ENCODE peak calls at places on chromosomes 13 and 19, in seven cellular contexts. O is transverse colon, D is Peyer's patch, Y is suprapubic skin, S is HepG2, M is ovary, Q is breast epithelium. E is an unnamed sample.

GRCh38 chr19:34556500-34556899 is 74.9 kb downstream of the WTIP start:
- DNase-seq in O (peak; percentile 18), D (no peak), Y (no peak), S (peak; percentile 13), M (peak; percentile 34), Q (no peak), E (no peak)

GRCh38 chr13:98411617-98412310 is 165.1 kb downstream of the STK24 start:
- DNase-seq in O (peak; percentile 20), D (no peak), Y (no peak), S (no peak), M (no peak), Q (no peak), E (peak; percentile 86)

GRCh38 chr19:3479819-3480215 is 508 bp downstream of the SMIM24 start:
- DNase-seq in O (no peak), D (peak; percentile 75), Y (no peak), S (no peak), M (no peak), Q (no peak), E (no peak)

GRCh38 chr13:66553391-66553790 is 676.7 kb downstream of the PCDH9 start:
- DNase-seq in O (no peak), D (no peak), Y (no peak), S (no peak), M (no peak), Q (no peak), E (no peak)

GRCh38 chr13:32587774-32588165 is 1.5 kb downstream of the PDS5B start:
- DNase-seq in O (no peak), D (no peak), Y (no peak), S (peak; percentile 9), M (no peak), Q (no peak), E (no peak)

GRCh38 chr19:16463341-16463990 is 8.3 kb downstream of the EPS15L1 start:
- DNase-seq in O (no peak), D (no peak), Y (no peak), S (no peak), M (no peak), Q (no peak), E (no peak)

GRCh38 chr19:36215276-36216171 is 618 bp downstream of the ZNF146 start:
- DNase-seq in O (peak; percentile 9), D (no peak), Y (peak; percentile 49), S (no peak), M (no peak), Q (no peak), E (no peak)

GRCh38 chr13:30355405-30355741 is 48.0 kb upstream of the KATNAL1 start:
- DNase-seq in O (no peak), D (no peak), Y (no peak), S (peak; percentile 49), M (no peak), Q (no peak), E (peak; percentile 75)

GRCh38 chr19:40088299-40089047 is 2.3 kb downstream of the ZNF780A start:
- DNase-seq in O (no peak), D (no peak), Y (no peak), S (no peak), M (no peak), Q (no peak), E (no peak)

GRCh38 chr19:40084948-40085347 is 5.8 kb downstream of the ZNF780A start:
- DNase-seq in O (no peak), D (no peak), Y (no peak), S (peak; percentile 90), M (no peak), Q (no peak), E (no peak)

GRCh38 chr19:40091205-40092129 is 724 bp upstream of the ZNF780A start:
- DNase-seq in O (no peak), D (no peak), Y (no peak), S (no peak), M (no peak), Q (no peak), E (no peak)

GRCh38 chr19:40089462-40089861 is 1.3 kb downstream of the ZNF780A start:
- DNase-seq in O (no peak), D (no peak), Y (no peak), S (no peak), M (no peak), Q (no peak), E (no peak)

GRCh38 chr19:40090256-40091204 is at the start of gene ZNF780A:
- DNase-seq in O (peak; percentile 83), D (peak; percentile 84), Y (peak; percentile 88), S (peak; percentile 82), M (peak; percentile 62), Q (peak; percentile 57), E (peak; percentile 94)
- TF ChIP-seq POLR2A in O (peak; percentile 63), D (peak; percentile 40), Y (no peak), S (peak; percentile 54), M (no peak), Q (no peak), E (no peak)

GRCh38 chr19:1509589-1510441 is 3.0 kb downstream of the ADAMTSL5 start:
- DNase-seq in O (no peak), D (no peak), Y (no peak), S (no peak), M (no peak), Q (no peak), E (no peak)

GRCh38 chr19:1510442-1510806 is 2.4 kb downstream of the ADAMTSL5 start:
- DNase-seq in O (no peak), D (no peak), Y (no peak), S (no peak), M (no peak), Q (no peak), E (no peak)

GRCh38 chr19:1507192-1507660 is 5.6 kb downstream of the ADAMTSL5 start:
- DNase-seq in O (no peak), D (no peak), Y (no peak), S (no peak), M (peak; percentile 41), Q (no peak), E (no peak)

GRCh38 chr19:1507763-1508506 is 4.9 kb downstream of the ADAMTSL5 start:
- DNase-seq in O (peak; percentile 93), D (peak; percentile 94), Y (peak; percentile 97), S (peak; percentile 54), M (peak; percentile 96), Q (peak; percentile 93), E (peak; percentile 92)

GRCh38 chr19:1508507-1508856 is 4.3 kb downstream of the ADAMTSL5 start:
- DNase-seq in O (no peak), D (no peak), Y (no peak), S (no peak), M (no peak), Q (no peak), E (no peak)
- H3K4me3 ChIP-seq in O (no peak overlapping the region), D (peak overlapping the region; percentile 38), Y (peak overlapping the region; percentile 34), S (no peak overlapping the region), M (peak overlapping the region; percentile 38), Q (no peak overlapping the region), E (no peak overlapping the region)

GRCh38 chr13:50589139-50589538 is 254.4 kb downstream of the DLEU7 start:
- DNase-seq in O (no peak), D (no peak), Y (no peak), S (no peak), M (no peak), Q (no peak), E (no peak)
- TF ChIP-seq CTCF in O (no peak), D (no peak), Y (no peak), S (no peak), M (no peak), Q (no peak), E (no peak)

DNA sequence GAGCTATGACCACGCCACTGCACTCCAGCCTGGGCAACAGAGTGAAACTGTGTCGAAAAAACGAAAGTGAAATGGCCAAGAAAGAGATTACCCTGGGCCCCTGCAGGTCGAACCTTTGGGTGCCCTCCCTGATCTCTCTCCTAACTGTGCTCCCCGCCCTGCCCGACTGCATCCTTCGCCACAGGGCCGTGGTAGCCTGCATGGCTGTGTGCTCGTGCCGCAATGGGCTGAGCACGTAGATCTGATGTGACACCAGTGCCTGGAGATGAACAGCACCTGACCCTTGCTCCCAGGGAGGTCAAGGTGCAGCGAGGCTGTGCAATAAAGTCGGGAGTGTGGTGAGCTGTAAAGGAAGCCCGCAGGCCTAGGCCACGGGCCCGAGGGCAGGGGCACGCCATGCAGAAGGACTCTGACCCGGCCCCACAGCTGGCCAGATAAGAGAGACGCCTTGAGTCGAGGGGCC is 60.2 kb downstream of the PEX11G start:
- DNase-seq in O (peak; percentile 53), D (peak; percentile 90), Y (no peak), S (no peak), M (no peak), Q (no peak), E (no peak)
- TF ChIP-seq POLR2A in O (no peak), D (no peak), Y (no peak), S (no peak), M (no peak), Q (no peak), E (no peak)

DNA sequence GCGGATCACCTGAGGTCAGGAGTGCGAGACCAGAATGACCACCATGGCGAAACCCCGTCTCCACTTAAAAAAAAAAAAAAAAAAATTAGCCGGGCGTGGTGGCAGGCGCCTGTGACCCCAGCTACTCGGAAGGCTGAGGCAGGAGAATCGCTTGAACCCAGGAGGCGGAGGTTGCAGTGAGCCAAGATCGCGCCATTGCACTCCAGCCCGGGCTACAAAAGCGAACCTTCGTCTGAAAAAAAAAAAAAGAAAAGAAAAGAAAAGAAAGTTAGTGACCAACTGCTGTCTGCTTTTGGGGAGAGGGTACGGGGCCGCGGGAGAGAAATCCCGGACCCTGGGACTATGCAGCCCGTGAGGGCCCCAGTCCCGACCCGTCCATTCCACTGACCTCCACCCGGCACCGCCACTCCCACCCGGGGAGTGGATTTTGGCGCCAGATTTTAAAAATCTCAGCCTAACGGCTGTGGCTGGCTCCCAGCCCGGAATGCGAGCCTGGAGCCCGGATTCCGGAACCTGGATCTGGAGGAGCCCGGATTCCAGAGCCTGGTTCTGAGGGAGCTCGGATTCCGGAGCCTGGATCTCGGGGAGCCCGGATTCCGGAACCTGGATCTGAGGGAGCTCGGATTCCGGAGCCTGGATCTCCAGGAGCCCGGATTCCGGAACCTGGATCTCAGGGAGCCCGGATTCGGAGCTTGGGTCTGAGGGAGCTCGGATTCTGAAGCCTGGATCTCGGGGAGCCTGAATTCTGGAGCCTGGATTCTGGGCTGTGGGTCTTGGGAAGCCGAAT is 6.1 kb upstream of the LMNB2 start:
- DNase-seq in O (peak; percentile 82), D (peak; percentile 81), Y (peak; percentile 90), S (peak; percentile 93), M (peak; percentile 92), Q (peak; percentile 93), E (peak; percentile 96)
- H3K4me3 ChIP-seq in O (no peak overlapping the region), D (peak overlapping the region; percentile 15), Y (peak overlapping the region; percentile 56), S (peak overlapping the region; percentile 33), M (peak overlapping the region; percentile 32), Q (peak overlapping the region; percentile 53), E (no peak overlapping the region)

GRCh38 chr13:44917589-44918322 is 71.5 kb downstream of the NUFIP1 start:
- DNase-seq in O (peak; percentile 98), D (peak; percentile 97), Y (peak; percentile 97), S (peak; percentile 92), M (peak; percentile 98), Q (peak; percentile 98), E (peak; percentile 95)
- TF ChIP-seq CTCF in O (peak; percentile 53), D (peak; percentile 57), Y (peak; percentile 47), S (no peak), M (peak; percentile 84), Q (peak; percentile 87), E (no peak)